ENCODE peak calls at places on chromosomes 12 and 14, in five cellular contexts. One of them, this sample, is unnamed.

GRCh38 chr14:83707056-83707455 is 1822.9 kb upstream of the FLRT2 start:
- DNase-seq in K562: no peak
- DNase-seq in HepG2: no peak
- DNase-seq in SK-N-SH: no peak
- DNase-seq in GM12878: no peak
- DNase-seq in this sample: peak

GRCh38 chr12:121060149-121061001 is 21.3 kb upstream of the OASL start:
- DNase-seq in K562: peak
- DNase-seq in HepG2: peak
- DNase-seq in SK-N-SH: peak
- DNase-seq in GM12878: peak
- DNase-seq in this sample: peak

GRCh38 chr12:110766311-110767154 is 23.8 kb upstream of the PPP1CC start:
- DNase-seq in K562: no peak
- DNase-seq in HepG2: no peak
- DNase-seq in SK-N-SH: no peak
- DNase-seq in GM12878: no peak
- DNase-seq in this sample: no peak

GRCh38 chr12:53870122-53870521 is 68.5 kb upstream of the HOXC13 start:
- DNase-seq in K562: no peak
- DNase-seq in HepG2: no peak
- DNase-seq in SK-N-SH: no peak
- DNase-seq in GM12878: no peak
- DNase-seq in this sample: no peak

GRCh38 chr12:113478351-113479011 is 6.8 kb upstream of the LHX5 start:
- DNase-seq in K562: no peak
- DNase-seq in HepG2: no peak
- DNase-seq in SK-N-SH: no peak
- DNase-seq in GM12878: no peak
- DNase-seq in this sample: no peak

GRCh38 chr12:46187023-46187422 is 81.8 kb downstream of the SLC38A1 start:
- DNase-seq in K562: no peak
- DNase-seq in HepG2: no peak
- DNase-seq in SK-N-SH: no peak
- DNase-seq in GM12878: no peak
- DNase-seq in this sample: peak

GRCh38 chr12:31922341-31923062 is 36.7 kb upstream of the RESF1 start:
- DNase-seq in K562: no peak
- DNase-seq in HepG2: peak
- DNase-seq in SK-N-SH: no peak
- DNase-seq in GM12878: no peak
- DNase-seq in this sample: peak

GRCh38 chr14:55220230-55220629 is 28.8 kb upstream of the DLGAP5 start:
- DNase-seq in K562: no peak
- DNase-seq in HepG2: no peak
- DNase-seq in SK-N-SH: no peak
- DNase-seq in GM12878: no peak
- DNase-seq in this sample: no peak

GRCh38 chr12:30909721-30910350 is 16.7 kb upstream of the TSPAN11 start:
- DNase-seq in K562: no peak
- DNase-seq in HepG2: no peak
- DNase-seq in SK-N-SH: no peak
- DNase-seq in GM12878: no peak
- DNase-seq in this sample: no peak

GRCh38 chr12:30197392-30198047 is 413.8 kb upstream of the TMTC1 start:
- DNase-seq in K562: no peak
- DNase-seq in HepG2: no peak
- DNase-seq in SK-N-SH: no peak
- DNase-seq in GM12878: no peak
- DNase-seq in this sample: peak

GRCh38 chr12:45703942-45704341 is 25.6 kb upstream of the ARID2 start:
- DNase-seq in K562: no peak
- DNase-seq in HepG2: no peak
- DNase-seq in SK-N-SH: no peak
- DNase-seq in GM12878: no peak
- DNase-seq in this sample: peak

GRCh38 chr14:89624500-89625156 is 207.6 kb upstream of the FOXN3 start:
- DNase-seq in K562: no peak
- DNase-seq in HepG2: no peak
- DNase-seq in SK-N-SH: no peak
- DNase-seq in GM12878: no peak
- DNase-seq in this sample: peak

GRCh38 chr12:112115259-112116045 is 6.9 kb upstream of the NAA25 start:
- DNase-seq in K562: peak
- DNase-seq in HepG2: no peak
- DNase-seq in SK-N-SH: no peak
- DNase-seq in GM12878: no peak
- DNase-seq in this sample: no peak

GRCh38 chr12:108730337-108731104 is 797 bp downstream of the CORO1C start:
- DNase-seq in K562: peak
- DNase-seq in HepG2: peak
- DNase-seq in SK-N-SH: peak
- DNase-seq in GM12878: no peak
- DNase-seq in this sample: peak

GRCh38 chr14:23104070-23104590 is 659 bp downstream of the CIROP start:
- DNase-seq in K562: no peak
- DNase-seq in HepG2: no peak
- DNase-seq in SK-N-SH: no peak
- DNase-seq in GM12878: no peak
- DNase-seq in this sample: no peak

GRCh38 chr14:100534528-100535286 is 52.5 kb downstream of the BEGAIN start:
- DNase-seq in K562: no peak
- DNase-seq in HepG2: no peak
- DNase-seq in SK-N-SH: peak
- DNase-seq in GM12878: no peak
- DNase-seq in this sample: no peak

DNA sequence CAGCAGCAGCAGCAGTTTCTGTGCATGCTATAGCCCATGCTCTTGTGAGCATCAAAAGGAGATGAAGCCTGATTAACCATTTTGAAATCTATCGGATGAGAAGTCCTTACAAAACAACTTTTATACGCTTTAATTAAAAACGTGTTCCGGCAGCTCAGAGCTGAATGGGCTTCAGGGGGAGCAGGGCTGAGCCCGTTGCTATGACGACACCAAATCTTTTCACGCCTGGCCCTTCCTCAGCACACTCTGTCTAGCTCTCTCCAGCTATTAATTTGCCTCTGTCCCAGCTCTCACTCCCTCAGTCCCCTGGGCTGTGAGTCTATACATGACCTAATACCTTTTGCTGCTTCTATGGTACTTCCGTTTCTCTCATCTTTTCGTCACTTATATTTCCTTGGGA is 15.8 kb downstream of the FOXA1 start:
- DNase-seq in K562: no peak
- DNase-seq in HepG2: no peak
- DNase-seq in SK-N-SH: no peak
- DNase-seq in GM12878: no peak
- DNase-seq in this sample: no peak
- TF ChIP-seq MXI1 in K562: no peak
- TF ChIP-seq MXI1 in HepG2: no peak
- TF ChIP-seq MXI1 in SK-N-SH: no peak
- TF ChIP-seq MXI1 in GM12878: no peak
- TF ChIP-seq MXI1 in this sample: no peak

DNA sequence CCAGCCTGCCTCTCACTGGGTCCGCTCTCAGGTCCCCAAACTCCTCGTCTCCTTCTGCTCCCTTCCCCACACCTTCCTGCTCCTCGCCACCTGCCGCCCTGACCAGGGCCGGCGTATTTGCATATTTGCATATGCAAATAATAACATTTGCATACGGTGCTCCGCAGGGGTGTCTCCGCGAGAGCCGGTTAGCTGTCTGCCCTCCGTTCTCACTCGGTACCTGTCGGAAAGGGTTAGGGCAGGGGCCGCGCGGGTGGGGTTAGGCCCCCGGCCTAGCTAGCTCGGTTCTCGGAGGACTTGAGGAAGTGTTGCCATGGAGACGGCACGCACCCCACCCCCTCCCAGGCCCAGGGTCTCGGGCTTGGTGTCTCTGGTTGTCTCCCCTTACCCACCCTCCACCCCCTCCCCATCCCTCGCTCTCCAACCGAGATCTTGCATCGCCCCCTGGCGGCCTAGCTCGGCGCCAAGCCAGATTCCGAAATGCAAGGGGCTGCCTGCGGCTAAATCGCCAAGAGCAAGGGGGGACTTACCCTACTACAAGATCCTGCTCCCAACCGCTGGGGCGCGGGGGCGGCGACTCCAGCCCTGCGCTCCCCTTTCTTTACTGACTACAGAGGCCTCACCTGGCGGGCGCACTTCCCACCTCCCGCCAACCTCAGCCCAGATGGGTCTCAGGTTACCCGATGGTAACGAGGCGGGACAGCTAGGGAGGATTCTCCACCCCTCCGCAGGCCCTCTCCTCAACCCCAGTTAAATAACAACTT is 8.1 kb downstream of the STAC3 start:
- DNase-seq in K562: peak
- DNase-seq in HepG2: peak
- DNase-seq in SK-N-SH: peak
- DNase-seq in GM12878: no peak
- DNase-seq in this sample: peak
- TF ChIP-seq MXI1 in K562: no peak
- TF ChIP-seq MXI1 in HepG2: no peak
- TF ChIP-seq MXI1 in SK-N-SH: no peak
- TF ChIP-seq MXI1 in GM12878: no peak
- TF ChIP-seq MXI1 in this sample: no peak

GRCh38 chr14:50344116-50344775 is 32.1 kb downstream of the DMAC2L start:
- DNase-seq in K562: no peak
- DNase-seq in HepG2: no peak
- DNase-seq in SK-N-SH: no peak
- DNase-seq in GM12878: peak
- DNase-seq in this sample: peak

GRCh38 chr14:50342211-50343080 is 30.3 kb downstream of the DMAC2L start:
- DNase-seq in K562: peak
- DNase-seq in HepG2: peak
- DNase-seq in SK-N-SH: peak
- DNase-seq in GM12878: no peak
- DNase-seq in this sample: peak

GRCh38 chr14:50340945-50341344 is 28.8 kb downstream of the DMAC2L start:
- DNase-seq in K562: no peak
- DNase-seq in HepG2: no peak
- DNase-seq in SK-N-SH: peak
- DNase-seq in GM12878: no peak
- DNase-seq in this sample: no peak

GRCh38 chr14:50344831-50345563 is 32.9 kb downstream of the DMAC2L start:
- DNase-seq in K562: no peak
- DNase-seq in HepG2: no peak
- DNase-seq in SK-N-SH: no peak
- DNase-seq in GM12878: no peak
- DNase-seq in this sample: peak

GRCh38 chr14:50343424-50343823 is 31.3 kb downstream of the DMAC2L start:
- DNase-seq in K562: no peak
- DNase-seq in HepG2: no peak
- DNase-seq in SK-N-SH: no peak
- DNase-seq in GM12878: no peak
- DNase-seq in this sample: no peak
- TF ChIP-seq MXI1 in K562: no peak
- TF ChIP-seq MXI1 in HepG2: no peak
- TF ChIP-seq MXI1 in SK-N-SH: no peak
- TF ChIP-seq MXI1 in GM12878: no peak
- TF ChIP-seq MXI1 in this sample: no peak

DNA sequence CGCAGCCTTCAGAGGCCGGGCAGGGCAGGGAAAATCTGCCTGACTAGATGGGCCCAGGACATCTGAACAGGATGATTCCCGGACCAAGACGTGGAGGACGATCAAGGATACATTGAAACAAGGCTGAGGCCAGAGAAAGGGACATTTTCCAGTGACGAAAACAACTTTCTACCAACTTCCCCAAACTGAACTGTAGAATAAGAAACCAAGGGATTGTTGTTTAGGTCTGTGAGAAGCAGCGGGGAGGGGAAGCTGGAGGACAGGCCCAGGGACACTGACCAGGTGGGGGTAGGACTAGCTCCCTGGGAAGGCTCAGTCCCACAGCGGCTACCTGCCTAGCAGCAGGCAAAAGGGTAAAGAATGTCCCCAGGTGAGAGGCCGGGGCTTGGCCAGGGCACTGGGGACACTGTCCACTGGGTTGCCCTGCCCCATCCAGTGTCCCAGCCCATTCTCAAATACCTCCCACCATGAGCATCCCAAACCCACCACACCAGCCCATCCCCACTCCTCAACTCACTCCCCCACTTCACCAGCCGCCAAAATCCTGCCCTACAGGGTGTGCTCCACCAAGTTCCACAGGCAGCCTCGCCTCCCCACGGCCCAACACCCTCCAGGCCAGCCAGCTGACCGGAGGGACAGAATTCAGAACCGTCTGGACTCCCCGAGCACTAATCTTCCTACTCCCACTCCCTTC is 984 bp downstream of the TNFRSF1A start:
- DNase-seq in K562: no peak
- DNase-seq in HepG2: no peak
- DNase-seq in SK-N-SH: no peak
- DNase-seq in GM12878: no peak
- DNase-seq in this sample: no peak
- TF ChIP-seq MXI1 in K562: no peak
- TF ChIP-seq MXI1 in HepG2: no peak
- TF ChIP-seq MXI1 in SK-N-SH: no peak
- TF ChIP-seq MXI1 in GM12878: no peak
- TF ChIP-seq MXI1 in this sample: peak

GRCh38 chr14:34027990-34028490 is 77.2 kb upstream of the EGLN3 start:
- DNase-seq in K562: no peak
- DNase-seq in HepG2: no peak
- DNase-seq in SK-N-SH: no peak
- DNase-seq in GM12878: no peak
- DNase-seq in this sample: no peak

GRCh38 chr14:34029921-34030334 is 79.1 kb upstream of the EGLN3 start:
- DNase-seq in K562: peak
- DNase-seq in HepG2: no peak
- DNase-seq in SK-N-SH: no peak
- DNase-seq in GM12878: no peak
- DNase-seq in this sample: no peak

GRCh38 chr14:34032720-34033119 is 81.8 kb upstream of the EGLN3 start:
- DNase-seq in K562: no peak
- DNase-seq in HepG2: no peak
- DNase-seq in SK-N-SH: no peak
- DNase-seq in GM12878: no peak
- DNase-seq in this sample: no peak

GRCh38 chr14:34027130-34027989 is 76.5 kb upstream of the EGLN3 start:
- DNase-seq in K562: no peak
- DNase-seq in HepG2: no peak
- DNase-seq in SK-N-SH: no peak
- DNase-seq in GM12878: no peak
- DNase-seq in this sample: no peak

DNA sequence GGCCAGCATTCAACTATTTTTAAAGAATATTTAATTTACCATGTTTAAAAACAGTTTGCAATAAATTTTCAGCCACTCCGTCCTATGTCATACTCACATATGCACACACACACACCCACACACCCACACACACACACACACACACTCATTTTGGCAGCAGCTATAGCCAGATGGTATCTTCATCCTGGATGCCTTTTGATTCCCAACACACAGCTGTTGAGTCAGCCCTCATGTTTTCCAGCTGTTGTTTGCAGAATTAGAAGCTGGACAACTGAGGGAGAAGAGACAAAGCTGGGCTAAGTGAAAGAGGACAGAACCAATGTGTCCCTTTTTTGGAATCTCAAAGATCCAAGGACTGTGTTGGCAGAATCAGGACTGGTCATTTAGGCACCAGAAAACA is 80.0 kb upstream of the EGLN3 start:
- DNase-seq in K562: no peak
- DNase-seq in HepG2: no peak
- DNase-seq in SK-N-SH: peak
- DNase-seq in GM12878: no peak
- DNase-seq in this sample: peak
- TF ChIP-seq MXI1 in K562: no peak
- TF ChIP-seq MXI1 in HepG2: no peak
- TF ChIP-seq MXI1 in SK-N-SH: peak
- TF ChIP-seq MXI1 in GM12878: no peak
- TF ChIP-seq MXI1 in this sample: no peak

GRCh38 chr14:85934123-85934885 is 404.4 kb downstream of the FLRT2 start:
- DNase-seq in K562: peak
- DNase-seq in HepG2: peak
- DNase-seq in SK-N-SH: peak
- DNase-seq in GM12878: peak
- DNase-seq in this sample: no peak
- TF ChIP-seq MXI1 in K562: no peak
- TF ChIP-seq MXI1 in HepG2: no peak
- TF ChIP-seq MXI1 in SK-N-SH: no peak
- TF ChIP-seq MXI1 in GM12878: peak
- TF ChIP-seq MXI1 in this sample: no peak

This sample was measured in IMR-90.